ENCODE peak calls at places on chromosome 3, in eight cellular contexts. One of them, this sample, is unnamed.

GRCh38 chr3:6504385-6504784 is 356.5 kb upstream of the GRM7 start:
- DNase-seq in heart left ventricle: no peak
- DNase-seq in fibroblast of lung: no peak
- DNase-seq in psoas muscle: no peak
- DNase-seq in A673: no peak
- DNase-seq in cardiac muscle cell: no peak
- DNase-seq in brain microvascular endothelial cell: no peak
- DNase-seq in hepatocyte: no peak
- DNase-seq in this sample: no peak

GRCh38 chr3:44318929-44319328 is 19.6 kb upstream of the TCAIM start:
- DNase-seq in fibroblast of lung: no peak
- DNase-seq in cardiac muscle cell: no peak
- DNase-seq in hepatocyte: no peak
- DNase-seq in heart left ventricle: no peak
- DNase-seq in brain microvascular endothelial cell: no peak
- DNase-seq in A673: no peak
- DNase-seq in psoas muscle: no peak
- DNase-seq in this sample: no peak

GRCh38 chr3:149449799-149450198 is 24.7 kb upstream of the TM4SF4 start:
- DNase-seq in hepatocyte: no peak
- DNase-seq in psoas muscle: no peak
- DNase-seq in A673: no peak
- DNase-seq in heart left ventricle: no peak
- DNase-seq in brain microvascular endothelial cell: no peak
- DNase-seq in cardiac muscle cell: peak
- DNase-seq in fibroblast of lung: no peak
- DNase-seq in this sample: no peak

GRCh38 chr3:46209751-46210470 is 1.8 kb upstream of the CCR1 start:
- DNase-seq in psoas muscle: no peak
- DNase-seq in A673: no peak
- DNase-seq in cardiac muscle cell: no peak
- DNase-seq in hepatocyte: no peak
- DNase-seq in fibroblast of lung: no peak
- DNase-seq in brain microvascular endothelial cell: no peak
- DNase-seq in heart left ventricle: no peak
- DNase-seq in this sample: no peak

GRCh38 chr3:186786810-186787375 is 3.5 kb downstream of the EIF4A2 start:
- DNase-seq in brain microvascular endothelial cell: no peak
- DNase-seq in psoas muscle: no peak
- DNase-seq in A673: no peak
- DNase-seq in hepatocyte: no peak
- DNase-seq in fibroblast of lung: no peak
- DNase-seq in heart left ventricle: no peak
- DNase-seq in cardiac muscle cell: no peak
- DNase-seq in this sample: no peak

GRCh38 chr3:133701435-133702358 is 40.0 kb upstream of the TOPBP1 start:
- DNase-seq in cardiac muscle cell: no peak
- DNase-seq in hepatocyte: no peak
- DNase-seq in A673: no peak
- DNase-seq in psoas muscle: no peak
- DNase-seq in heart left ventricle: no peak
- DNase-seq in fibroblast of lung: no peak
- DNase-seq in brain microvascular endothelial cell: no peak
- DNase-seq in this sample: no peak

GRCh38 chr3:44913868-44914468 is 39.6 kb downstream of the TGM4 start:
- DNase-seq in fibroblast of lung: peak
- DNase-seq in brain microvascular endothelial cell: peak
- DNase-seq in A673: peak
- DNase-seq in heart left ventricle: peak
- DNase-seq in psoas muscle: peak
- DNase-seq in cardiac muscle cell: peak
- DNase-seq in hepatocyte: peak
- DNase-seq in this sample: peak

GRCh38 chr3:172152869-172153268 is 113.5 kb downstream of the FNDC3B start:
- DNase-seq in cardiac muscle cell: no peak
- DNase-seq in hepatocyte: no peak
- DNase-seq in fibroblast of lung: no peak
- DNase-seq in psoas muscle: no peak
- DNase-seq in heart left ventricle: no peak
- DNase-seq in A673: no peak
- DNase-seq in brain microvascular endothelial cell: peak
- DNase-seq in this sample: no peak

DNA sequence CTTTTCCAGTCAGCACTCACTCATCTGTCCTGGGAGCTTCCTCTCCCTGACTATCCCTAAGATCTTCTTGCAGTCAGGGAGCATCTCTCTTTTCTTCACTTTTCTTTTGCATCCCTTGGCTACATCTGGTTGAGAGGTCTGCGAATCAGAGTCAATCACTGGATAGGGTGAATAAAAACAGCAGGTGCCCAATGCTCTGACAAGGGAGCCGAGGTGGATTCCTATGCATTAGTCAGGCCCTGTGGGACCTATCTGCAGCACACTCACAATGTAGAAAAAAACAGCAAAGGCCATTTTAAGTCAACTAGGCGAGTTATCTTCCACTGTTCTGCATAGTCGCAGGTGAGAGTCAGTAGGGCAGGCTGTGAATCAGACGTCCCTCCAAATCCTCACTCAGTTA is 35.5 kb downstream of the DZIP1L start:
- DNase-seq in hepatocyte: no peak
- DNase-seq in A673: no peak
- DNase-seq in cardiac muscle cell: no peak
- DNase-seq in psoas muscle: no peak
- DNase-seq in brain microvascular endothelial cell: peak
- DNase-seq in fibroblast of lung: no peak
- DNase-seq in heart left ventricle: no peak
- DNase-seq in this sample: no peak
- TF ChIP-seq CTCF in hepatocyte: no peak
- TF ChIP-seq CTCF in A673: no peak
- TF ChIP-seq CTCF in cardiac muscle cell: no peak
- TF ChIP-seq CTCF in psoas muscle: no peak
- TF ChIP-seq CTCF in brain microvascular endothelial cell: no peak
- TF ChIP-seq CTCF in fibroblast of lung: no peak
- TF ChIP-seq CTCF in heart left ventricle: no peak
- TF ChIP-seq CTCF in this sample: no peak

GRCh38 chr3:4231041-4231440 is 72.1 kb upstream of the SETMAR start:
- DNase-seq in psoas muscle: no peak
- DNase-seq in cardiac muscle cell: no peak
- DNase-seq in heart left ventricle: no peak
- DNase-seq in brain microvascular endothelial cell: no peak
- DNase-seq in hepatocyte: no peak
- DNase-seq in fibroblast of lung: no peak
- DNase-seq in A673: no peak
- DNase-seq in this sample: no peak
- H3K27ac ChIP-seq in psoas muscle: no peak
- H3K27ac ChIP-seq in cardiac muscle cell: no peak
- H3K27ac ChIP-seq in heart left ventricle: no peak
- H3K27ac ChIP-seq in brain microvascular endothelial cell: no peak
- H3K27ac ChIP-seq in hepatocyte: no peak
- H3K27ac ChIP-seq in fibroblast of lung: no peak
- H3K27ac ChIP-seq in A673: no peak
- H3K27ac ChIP-seq in this sample: no peak

DNA sequence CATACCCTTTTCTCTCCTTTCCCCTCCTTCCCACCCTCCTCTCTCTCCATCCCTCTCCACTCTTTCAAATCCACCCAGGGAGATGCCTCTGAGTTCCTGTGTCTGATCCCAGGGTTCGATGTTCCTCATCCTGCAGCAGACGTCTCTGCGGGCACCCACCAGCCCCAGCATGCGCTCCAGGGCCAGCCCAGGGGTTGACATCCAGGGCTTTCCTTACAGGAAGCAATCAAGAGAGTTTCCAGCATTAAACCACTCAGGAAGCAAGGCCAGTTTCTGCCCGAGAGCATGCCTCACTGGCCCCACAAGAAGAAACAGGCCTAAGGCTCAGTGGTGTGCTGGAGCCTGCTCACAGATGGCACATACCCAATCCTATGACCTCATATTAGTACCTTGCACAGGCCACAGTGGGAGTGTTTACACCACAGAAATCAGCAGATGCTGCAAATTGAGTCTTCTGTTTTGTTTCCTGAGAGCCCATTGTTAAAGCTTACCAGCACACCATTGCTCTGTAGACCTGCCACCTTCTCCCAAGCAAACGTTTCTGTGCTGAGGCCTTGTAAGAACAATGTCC is 13.2 kb downstream of the SLC6A1 start:
- DNase-seq in cardiac muscle cell: no peak
- DNase-seq in hepatocyte: no peak
- DNase-seq in A673: no peak
- DNase-seq in brain microvascular endothelial cell: no peak
- DNase-seq in heart left ventricle: no peak
- DNase-seq in fibroblast of lung: no peak
- DNase-seq in psoas muscle: no peak
- DNase-seq in this sample: no peak
- TF ChIP-seq CTCF in cardiac muscle cell: no peak
- TF ChIP-seq CTCF in hepatocyte: no peak
- TF ChIP-seq CTCF in A673: no peak
- TF ChIP-seq CTCF in brain microvascular endothelial cell: no peak
- TF ChIP-seq CTCF in heart left ventricle: no peak
- TF ChIP-seq CTCF in fibroblast of lung: no peak
- TF ChIP-seq CTCF in psoas muscle: no peak
- TF ChIP-seq CTCF in this sample: no peak

GRCh38 chr3:169575381-169575780 is 88.1 kb downstream of the MECOM start:
- DNase-seq in fibroblast of lung: peak
- DNase-seq in A673: peak
- DNase-seq in hepatocyte: peak
- DNase-seq in psoas muscle: no peak
- DNase-seq in heart left ventricle: no peak
- DNase-seq in brain microvascular endothelial cell: peak
- DNase-seq in cardiac muscle cell: no peak
- DNase-seq in this sample: no peak
- H3K27ac ChIP-seq in fibroblast of lung: no peak
- H3K27ac ChIP-seq in A673: no peak
- H3K27ac ChIP-seq in hepatocyte: no peak
- H3K27ac ChIP-seq in psoas muscle: no peak
- H3K27ac ChIP-seq in heart left ventricle: no peak
- H3K27ac ChIP-seq in brain microvascular endothelial cell: no peak
- H3K27ac ChIP-seq in cardiac muscle cell: no peak
- H3K27ac ChIP-seq in this sample: no peak

GRCh38 chr3:126438186-126438585 is 37.5 kb downstream of the ZXDC start:
- DNase-seq in fibroblast of lung: no peak
- DNase-seq in A673: no peak
- DNase-seq in heart left ventricle: no peak
- DNase-seq in cardiac muscle cell: no peak
- DNase-seq in brain microvascular endothelial cell: no peak
- DNase-seq in psoas muscle: no peak
- DNase-seq in hepatocyte: no peak
- DNase-seq in this sample: no peak
- TF ChIP-seq CTCF in fibroblast of lung: no peak
- TF ChIP-seq CTCF in A673: no peak
- TF ChIP-seq CTCF in heart left ventricle: no peak
- TF ChIP-seq CTCF in cardiac muscle cell: no peak
- TF ChIP-seq CTCF in brain microvascular endothelial cell: no peak
- TF ChIP-seq CTCF in psoas muscle: no peak
- TF ChIP-seq CTCF in hepatocyte: no peak
- TF ChIP-seq CTCF in this sample: no peak